ENCODE peak calls at places on chromosomes 6 and 20, in four cellular contexts. G is endodermal cell; O is stimulated activated CD4-positive, alpha-beta T cell treated with anti-CD3 and anti-CD28 coated beads, Interleukin-12 subunit alpha, Interleukin-12 subunit beta, amount 100 ng/mL, for 4 hours; R is A549. C is an unnamed sample.

GRCh38 chr20:7851031-7851490 is 89.2 kb downstream of the HAO1 start:
- DNase-seq in G (no peak), R (no peak), O (no peak), C (peak)

GRCh38 chr6:37137201-37137880 is 32.6 kb upstream of the PIM1 start:
- DNase-seq in O (no peak), G (peak), R (peak), C (peak)

GRCh38 chr6:138035070-138035469 is 72.1 kb downstream of the PERP start:
- DNase-seq in O (no peak), G (no peak), R (no peak), C (no peak)

GRCh38 chr6:136429681-136430080 is 120.5 kb downstream of the MAP7 start:
- DNase-seq in R (no peak), O (no peak), G (no peak), C (no peak)

GRCh38 chr6:110322151-110323003 is 35.8 kb downstream of the METTL24 start:
- DNase-seq in R (no peak), O (no peak), G (no peak), C (no peak)

GRCh38 chr6:11398451-11399326 is 138.9 kb upstream of the TMEM170B start:
- DNase-seq in G (no peak), R (no peak), O (no peak), C (no peak)

GRCh38 chr6:149015877-149016525 is 269.2 kb downstream of the UST start:
- DNase-seq in R (no peak), G (no peak), O (no peak), C (peak)

GRCh38 chr6:127129281-127129680 is 10.8 kb downstream of the RSPO3 start:
- DNase-seq in R (no peak), G (no peak), O (no peak), C (no peak)

GRCh38 chr6:140071115-140071514 is 696.7 kb upstream of the CITED2 start:
- DNase-seq in R (no peak), O (no peak), G (no peak), C (no peak)

GRCh38 chr6:125918681-125919566 is 37.6 kb upstream of the HINT3 start:
- DNase-seq in R (peak), O (peak), G (no peak), C (peak)

GRCh38 chr6:146381486-146381885 is 162.1 kb upstream of the RAB32 start:
- DNase-seq in G (peak), R (no peak), O (no peak), C (no peak)

GRCh38 chr6:26543953-26544352 is 5.8 kb downstream of the HMGN4 start:
- DNase-seq in G (no peak), R (no peak), O (no peak), C (no peak)

GRCh38 chr6:168514216-168514615 is 73.2 kb downstream of the SMOC2 start:
- DNase-seq in R (no peak), O (no peak), G (no peak), C (no peak)

GRCh38 chr6:3789018-3789895 is 37.7 kb upstream of the PXDC1 start:
- DNase-seq in R (no peak), O (no peak), G (no peak), C (no peak)

GRCh38 chr6:26554669-26555504 is 16.7 kb downstream of the HMGN4 start:
- DNase-seq in O (peak), R (no peak), G (peak), C (peak)

GRCh38 chr20:62330576-62331317 is 27.9 kb downstream of the ADRM1 start:
- DNase-seq in G (no peak), R (no peak), O (no peak), C (no peak)

GRCh38 chr6:28399370-28400121 is at the start of gene ZSCAN12:
- DNase-seq in R (peak), G (peak), O (peak), C (peak)

GRCh38 chr6:23655502-23655901 is 470.5 kb upstream of the NRSN1 start:
- DNase-seq in O (no peak), G (no peak), R (no peak), C (no peak)

GRCh38 chr6:154386848-154387717 is 30.5 kb upstream of the IPCEF1 start:
- DNase-seq in G (no peak), O (no peak), R (no peak), C (no peak)

GRCh38 chr6:12921467-12921866 is 204.9 kb downstream of the PHACTR1 start:
- DNase-seq in G (no peak), R (no peak), O (no peak), C (no peak)

GRCh38 chr6:13261464-13261994 is 66.8 kb downstream of the TBC1D7 start:
- DNase-seq in G (no peak), O (no peak), R (no peak), C (no peak)

GRCh38 chr6:142297996-142298753 is 3.6 kb upstream of the ADGRG6 start:
- DNase-seq in R (no peak), O (no peak), G (no peak), C (peak)

GRCh38 chr20:38152175-38153010 is 12.7 kb downstream of the TGM2 start:
- DNase-seq in O (no peak), G (no peak), R (peak), C (peak)

GRCh38 chr6:87741001-87741650 is 39.1 kb upstream of the AKIRIN2 start:
- DNase-seq in G (no peak), O (no peak), R (no peak), C (no peak)

GRCh38 chr6:12315292-12316081 is 25.3 kb downstream of the EDN1 start:
- DNase-seq in R (no peak), G (no peak), O (no peak), C (no peak)

GRCh38 chr6:37347177-37348145 is 6.3 kb upstream of the RNF8 start:
- DNase-seq in G (no peak), R (no peak), O (no peak), C (no peak)

GRCh38 chr6:3258201-3258600 is 546 bp upstream of the PSMG4 start:
- DNase-seq in G (no peak), O (no peak), R (no peak), C (no peak)

GRCh38 chr20:13183005-13183404 is 38.1 kb upstream of the ISM1 start:
- DNase-seq in O (no peak), G (no peak), R (no peak), C (peak)

GRCh38 chr6:48826318-48826595 is 636.8 kb downstream of the MMUT start:
- DNase-seq in O (no peak), G (no peak), R (no peak), C (no peak)

C was measured in MG63.